ENCODE peak calls at places on chromosomes 5 and 9, in six cellular contexts. E, Q, B, F, J and R are unnamed samples.

GRCh38 chr9:17422994-17423680 is 155.7 kb upstream of the SH3GL2 start:
- DNase-seq in E (no peak), Q (no peak), B (peak; percentile 61), F (no peak), J (no peak), R (no peak)

GRCh38 chr9:107685399-107685798 is 195.8 kb upstream of the KLF4 start:
- DNase-seq in E (no peak), Q (no peak), B (no peak), F (no peak), J (no peak), R (no peak)

GRCh38 chr9:107086460-107086859 is 196.6 kb upstream of the RAD23B start:
- DNase-seq in E (no peak), Q (no peak), B (no peak), F (no peak), J (no peak), R (no peak)

GRCh38 chr9:71331603-71332002 is 210.2 kb upstream of the TRPM3 start:
- DNase-seq in E (no peak), Q (no peak), B (no peak), F (no peak), J (no peak), R (no peak)

GRCh38 chr5:36482812-36483211 is 123.6 kb upstream of the SLC1A3 start:
- DNase-seq in E (no peak), Q (no peak), B (no peak), F (no peak), J (no peak), R (no peak)

GRCh38 chr5:83197326-83197725 is 120.0 kb downstream of the XRCC4 start:
- DNase-seq in E (no peak), Q (no peak), B (no peak), F (no peak), J (no peak), R (no peak)

GRCh38 chr5:139022528-139022927 is 147.4 kb upstream of the LRRTM2 start:
- DNase-seq in E (peak; percentile 26), Q (no peak), B (no peak), F (peak; percentile 65), J (no peak), R (no peak)

GRCh38 chr5:108059334-108059733 is 322.6 kb downstream of the FBXL17 start:
- DNase-seq in E (no peak), Q (no peak), B (no peak), F (no peak), J (no peak), R (no peak)

GRCh38 chr9:92405770-92406169 is 1.4 kb upstream of the OGN start:
- DNase-seq in E (no peak), Q (no peak), B (no peak), F (no peak), J (no peak), R (no peak)

GRCh38 chr9:99076030-99076429 is 28.9 kb upstream of the TGFBR1 start:
- DNase-seq in E (no peak), Q (no peak), B (no peak), F (no peak), J (no peak), R (no peak)

GRCh38 chr9:96654450-96655197 is 493 bp downstream of the PRXL2C start:
- DNase-seq in E (peak; percentile 83), Q (peak; percentile 85), B (peak; percentile 81), F (peak; percentile 92), J (peak; percentile 54), R (peak; percentile 73)

GRCh38 chr9:8660383-8660782 is 860.8 kb upstream of the DMAC1 start:
- DNase-seq in E (no peak), Q (no peak), B (peak; percentile 75), F (peak; percentile 73), J (no peak), R (no peak)

GRCh38 chr5:24817966-24818365 is 173.2 kb upstream of the CDH10 start:
- DNase-seq in E (no peak), Q (no peak), B (no peak), F (no peak), J (no peak), R (no peak)

GRCh38 chr9:4842734-4843133 is 50.0 kb downstream of the RCL1 start:
- DNase-seq in E (no peak), Q (no peak), B (no peak), F (no peak), J (no peak), R (no peak)

GRCh38 chr9:94654165-94654894 is 15.0 kb upstream of the FBP1 start:
- DNase-seq in E (no peak), Q (no peak), B (no peak), F (peak; percentile 65), J (no peak), R (no peak)

GRCh38 chr9:120935383-120935857 is 8.8 kb upstream of the TRAF1 start:
- DNase-seq in E (peak; percentile 86), Q (no peak), B (peak; percentile 92), F (peak; percentile 97), J (no peak), R (no peak)

GRCh38 chr9:103037508-103038477 is 42.7 kb downstream of the CYLC2 start:
- DNase-seq in E (no peak), Q (no peak), B (no peak), F (no peak), J (no peak), R (no peak)

GRCh38 chr9:133238272-133238850 is 29.3 kb upstream of the OBP2B start:
- DNase-seq in E (no peak), Q (no peak), B (peak; percentile 70), F (peak; percentile 70), J (peak; percentile 67), R (peak; percentile 23)

GRCh38 chr9:38335686-38336085 is 56.8 kb upstream of the ALDH1B1 start:
- DNase-seq in E (no peak), Q (no peak), B (no peak), F (no peak), J (no peak), R (no peak)

DNA sequence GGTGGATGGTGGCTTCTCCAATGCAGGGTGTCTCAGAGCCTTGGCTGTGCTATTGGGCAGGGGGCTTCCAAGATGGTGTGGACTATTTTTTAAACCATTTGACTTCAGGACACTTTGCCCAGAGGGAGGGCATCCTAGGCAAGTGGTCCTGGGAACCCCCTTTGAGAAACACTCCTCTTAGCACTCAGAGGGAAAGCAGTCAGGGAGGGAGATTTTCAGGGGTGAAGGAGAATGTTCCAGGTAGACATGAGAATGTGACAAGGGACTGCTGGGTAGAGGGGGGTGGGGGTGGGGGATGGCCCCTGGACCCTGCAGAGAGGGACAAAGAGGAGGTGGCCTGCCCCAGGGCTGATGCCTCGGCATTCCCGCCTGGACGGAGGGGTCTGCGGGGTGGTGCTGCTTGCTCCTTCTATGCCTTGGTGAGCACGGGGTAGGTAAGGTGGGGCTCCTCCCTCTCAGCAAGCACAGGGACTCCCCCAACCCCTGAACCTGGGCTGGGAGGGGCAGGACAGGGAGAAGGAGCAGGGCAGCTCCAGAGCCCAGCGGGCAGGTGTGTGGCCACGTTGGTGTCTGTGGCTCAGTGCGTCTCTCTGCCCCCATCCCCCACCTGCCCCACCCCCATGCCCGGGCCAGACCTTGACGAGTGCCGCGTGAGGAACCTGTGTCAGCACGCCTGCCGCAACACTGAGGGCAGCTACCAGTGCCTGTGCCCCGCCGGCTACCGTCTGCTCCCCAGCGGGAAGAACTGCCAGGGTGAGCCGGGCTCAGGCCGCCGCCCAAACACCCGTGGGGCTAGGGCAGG is 13.8 kb upstream of the ASS1 start:
- DNase-seq in E (no peak), Q (no peak), B (no peak), F (no peak), J (no peak), R (no peak)
- H3K4me1 ChIP-seq in E (peaks cover 16% of the 10 kb centered on the region), Q (no peaks in the 10 kb centered on the region), B (peaks cover 20% of the 10 kb centered on the region), F (no peaks in the 10 kb centered on the region), J (peaks cover 18% of the 10 kb centered on the region), R (peaks cover 10% of the 10 kb centered on the region)

GRCh38 chr9:114893221-114893620 is 37.2 kb downstream of the TNFSF8 start:
- DNase-seq in E (no peak), Q (no peak), B (no peak), F (no peak), J (no peak), R (no peak)

GRCh38 chr9:114895605-114896004 is 34.8 kb downstream of the TNFSF8 start:
- DNase-seq in E (no peak), Q (no peak), B (no peak), F (no peak), J (no peak), R (no peak)

GRCh38 chr9:114894206-114894605 is 36.2 kb downstream of the TNFSF8 start:
- DNase-seq in E (no peak), Q (no peak), B (no peak), F (no peak), J (no peak), R (no peak)

GRCh38 chr9:114894801-114895433 is 35.5 kb downstream of the TNFSF8 start:
- DNase-seq in E (peak; percentile 66), Q (no peak), B (no peak), F (peak; percentile 58), J (no peak), R (no peak)

GRCh38 chr9:114893622-114894021 is 36.8 kb downstream of the TNFSF8 start:
- DNase-seq in E (no peak), Q (no peak), B (no peak), F (no peak), J (no peak), R (no peak)
- H3K4me1 ChIP-seq in E (peaks cover 29% of the 10 kb centered on the region), Q (peaks cover 79% of the 10 kb centered on the region), B (peaks cover 36% of the 10 kb centered on the region), F (no peaks in the 10 kb centered on the region), J (peaks cover 3% of the 10 kb centered on the region), R (peaks cover 57% of the 10 kb centered on the region)

GRCh38 chr5:171979606-171980005 is 26.8 kb downstream of the FBXW11 start:
- DNase-seq in E (no peak), Q (no peak), B (no peak), F (no peak), J (no peak), R (no peak)

GRCh38 chr5:171975262-171975876 is 31.1 kb downstream of the FBXW11 start:
- DNase-seq in E (no peak), Q (no peak), B (no peak), F (no peak), J (no peak), R (no peak)

GRCh38 chr5:171978016-171978415 is 28.4 kb downstream of the FBXW11 start:
- DNase-seq in E (no peak), Q (no peak), B (no peak), F (no peak), J (no peak), R (no peak)

GRCh38 chr5:171978519-171978918 is 27.9 kb downstream of the FBXW11 start:
- DNase-seq in E (no peak), Q (no peak), B (no peak), F (no peak), J (no peak), R (no peak)

DNA sequence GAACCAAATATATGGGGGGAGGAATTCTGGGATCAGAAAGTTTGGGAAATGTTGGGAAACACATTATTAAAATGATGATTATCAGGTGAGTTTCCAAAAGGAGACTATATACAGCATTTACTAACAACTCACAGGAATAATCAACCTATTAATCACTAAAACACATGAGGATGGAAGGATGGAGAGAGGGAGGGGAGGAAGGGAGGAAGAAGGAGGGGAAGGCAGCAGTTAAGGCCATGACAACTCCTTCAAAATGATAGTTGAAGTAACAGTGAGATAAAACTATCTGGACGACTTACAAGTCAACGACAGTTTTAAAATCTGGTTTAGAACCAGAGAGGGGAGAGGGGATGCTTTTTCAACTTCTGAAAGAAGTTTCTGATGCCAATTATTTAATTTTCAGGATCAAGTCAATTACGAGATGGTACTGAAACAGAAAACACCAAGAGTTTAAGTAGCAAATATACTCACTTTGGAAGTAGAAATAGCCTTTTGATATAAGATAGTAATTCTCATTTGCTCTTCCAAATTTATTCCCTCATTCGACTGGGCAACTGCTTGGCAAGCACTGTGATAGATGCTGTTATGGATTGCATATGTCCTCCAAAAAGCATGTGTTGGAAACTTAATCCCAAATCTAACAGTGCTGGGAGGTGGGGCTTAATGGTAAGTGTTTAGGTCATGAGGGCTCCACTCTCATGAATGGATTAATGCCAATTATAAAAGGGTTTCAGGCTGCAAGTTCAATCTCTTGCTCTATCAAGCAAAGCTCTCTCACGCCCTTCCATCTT is 30.4 kb downstream of the FBXW11 start:
- DNase-seq in E (no peak), Q (no peak), B (no peak), F (no peak), J (no peak), R (no peak)
- H3K4me1 ChIP-seq in E (peaks cover 8% of the 10 kb centered on the region), Q (peaks cover 16% of the 10 kb centered on the region), B (peaks cover 16% of the 10 kb centered on the region), F (peaks cover 7% of the 10 kb centered on the region), J (peaks cover 6% of the 10 kb centered on the region), R (no peaks in the 10 kb centered on the region)

GRCh38 chr9:89527084-89527483 is 29.2 kb upstream of the SEMA4D start:
- DNase-seq in E (no peak), Q (no peak), B (peak; percentile 49), F (peak; percentile 81), J (no peak), R (no peak)
- H3K4me1 ChIP-seq in E (no peaks in the 10 kb centered on the region), Q (peaks cover 100% of the 10 kb centered on the region), B (peaks cover 3% of the 10 kb centered on the region), F (no peaks in the 10 kb centered on the region), J (peaks cover 9% of the 10 kb centered on the region), R (peaks cover 80% of the 10 kb centered on the region)